ENCODE peak calls at places on chromosomes 3 and 15, in five cellular contexts. One of them, this sample, is unnamed. For H3K27me3, the result is how much of the 10 kb centered on the place peaks cover.

GRCh38 chr3:187900961-187901755 is 155.9 kb upstream of the BCL6 start:
- DNase-seq in cardiac muscle cell: no peak
- DNase-seq in body of pancreas: no peak
- DNase-seq in RWPE2: no peak
- DNase-seq in CD4-positive, CD25-positive, alpha-beta regulatory T cell: no peak
- DNase-seq in this sample: no peak

GRCh38 chr3:178505832-178506231 is 30.4 kb upstream of the KCNMB2 start:
- DNase-seq in CD4-positive, CD25-positive, alpha-beta regulatory T cell: no peak
- DNase-seq in body of pancreas: no peak
- DNase-seq in cardiac muscle cell: no peak
- DNase-seq in RWPE2: no peak
- DNase-seq in this sample: no peak

GRCh38 chr3:9769012-9769411 is 735 bp downstream of the CAMK1 start:
- DNase-seq in CD4-positive, CD25-positive, alpha-beta regulatory T cell: no peak
- DNase-seq in body of pancreas: no peak
- DNase-seq in cardiac muscle cell: no peak
- DNase-seq in RWPE2: no peak
- DNase-seq in this sample: no peak

GRCh38 chr3:69288161-69288895 is 97.6 kb downstream of the FRMD4B start:
- DNase-seq in CD4-positive, CD25-positive, alpha-beta regulatory T cell: no peak
- DNase-seq in RWPE2: no peak
- DNase-seq in cardiac muscle cell: peak
- DNase-seq in body of pancreas: no peak
- DNase-seq in this sample: no peak

GRCh38 chr3:37700849-37701248 is 160.8 kb upstream of the CTDSPL start:
- DNase-seq in CD4-positive, CD25-positive, alpha-beta regulatory T cell: no peak
- DNase-seq in cardiac muscle cell: peak
- DNase-seq in RWPE2: no peak
- DNase-seq in body of pancreas: no peak
- DNase-seq in this sample: no peak

GRCh38 chr3:196686436-196686835 is 25.6 kb downstream of the CEP19 start:
- DNase-seq in RWPE2: no peak
- DNase-seq in cardiac muscle cell: no peak
- DNase-seq in body of pancreas: no peak
- DNase-seq in CD4-positive, CD25-positive, alpha-beta regulatory T cell: no peak
- DNase-seq in this sample: no peak

GRCh38 chr3:17014734-17015133 is 130.0 kb downstream of the PLCL2 start:
- DNase-seq in CD4-positive, CD25-positive, alpha-beta regulatory T cell: no peak
- DNase-seq in body of pancreas: no peak
- DNase-seq in RWPE2: no peak
- DNase-seq in cardiac muscle cell: no peak
- DNase-seq in this sample: no peak

GRCh38 chr3:10758304-10759037 is 57.6 kb upstream of the SLC6A11 start:
- DNase-seq in cardiac muscle cell: peak
- DNase-seq in body of pancreas: peak
- DNase-seq in RWPE2: peak
- DNase-seq in CD4-positive, CD25-positive, alpha-beta regulatory T cell: peak
- DNase-seq in this sample: peak

GRCh38 chr3:143137637-143138036 is 18.1 kb downstream of the CHST2 start:
- DNase-seq in cardiac muscle cell: no peak
- DNase-seq in RWPE2: no peak
- DNase-seq in body of pancreas: no peak
- DNase-seq in CD4-positive, CD25-positive, alpha-beta regulatory T cell: no peak
- DNase-seq in this sample: no peak

GRCh38 chr3:56342475-56342874 is 125.8 kb downstream of the ERC2 start:
- DNase-seq in RWPE2: no peak
- DNase-seq in body of pancreas: no peak
- DNase-seq in cardiac muscle cell: no peak
- DNase-seq in CD4-positive, CD25-positive, alpha-beta regulatory T cell: no peak
- DNase-seq in this sample: no peak

GRCh38 chr15:45618813-45619212 is 16.0 kb upstream of the SQOR start:
- DNase-seq in CD4-positive, CD25-positive, alpha-beta regulatory T cell: no peak
- DNase-seq in cardiac muscle cell: no peak
- DNase-seq in RWPE2: no peak
- DNase-seq in body of pancreas: no peak
- DNase-seq in this sample: no peak

GRCh38 chr3:105791919-105792786 is 76.7 kb downstream of the CBLB start:
- DNase-seq in body of pancreas: peak
- DNase-seq in cardiac muscle cell: no peak
- DNase-seq in CD4-positive, CD25-positive, alpha-beta regulatory T cell: no peak
- DNase-seq in RWPE2: no peak
- DNase-seq in this sample: no peak

GRCh38 chr15:98760112-98760826 is 111.9 kb downstream of the IGF1R start:
- DNase-seq in cardiac muscle cell: no peak
- DNase-seq in body of pancreas: peak
- DNase-seq in CD4-positive, CD25-positive, alpha-beta regulatory T cell: no peak
- DNase-seq in RWPE2: peak
- DNase-seq in this sample: no peak

GRCh38 chr3:146640955-146641867 is 36.1 kb upstream of the PLSCR5 start:
- DNase-seq in RWPE2: no peak
- DNase-seq in CD4-positive, CD25-positive, alpha-beta regulatory T cell: no peak
- DNase-seq in cardiac muscle cell: peak
- DNase-seq in body of pancreas: no peak
- DNase-seq in this sample: no peak

GRCh38 chr3:175009294-175009693 is 150.2 kb downstream of the NAALADL2 start:
- DNase-seq in cardiac muscle cell: no peak
- DNase-seq in CD4-positive, CD25-positive, alpha-beta regulatory T cell: no peak
- DNase-seq in RWPE2: no peak
- DNase-seq in body of pancreas: no peak
- DNase-seq in this sample: no peak

GRCh38 chr15:34252545-34252944 is 27.7 kb downstream of the EMC4 start:
- DNase-seq in body of pancreas: no peak
- DNase-seq in cardiac muscle cell: no peak
- DNase-seq in RWPE2: no peak
- DNase-seq in CD4-positive, CD25-positive, alpha-beta regulatory T cell: no peak
- DNase-seq in this sample: no peak

GRCh38 chr3:157101470-157101869 is 58.5 kb downstream of the CCNL1 start:
- DNase-seq in RWPE2: no peak
- DNase-seq in cardiac muscle cell: no peak
- DNase-seq in CD4-positive, CD25-positive, alpha-beta regulatory T cell: no peak
- DNase-seq in body of pancreas: no peak
- DNase-seq in this sample: no peak

GRCh38 chr3:5520237-5520636 is 332.7 kb downstream of the EDEM1 start:
- DNase-seq in body of pancreas: no peak
- DNase-seq in cardiac muscle cell: no peak
- DNase-seq in CD4-positive, CD25-positive, alpha-beta regulatory T cell: no peak
- DNase-seq in RWPE2: no peak
- DNase-seq in this sample: no peak

GRCh38 chr15:25186411-25186810 is 231.6 kb downstream of the SNRPN start:
- DNase-seq in cardiac muscle cell: no peak
- DNase-seq in CD4-positive, CD25-positive, alpha-beta regulatory T cell: no peak
- DNase-seq in body of pancreas: no peak
- DNase-seq in RWPE2: peak
- DNase-seq in this sample: no peak

GRCh38 chr3:94063497-94064119 is 747 bp downstream of the NSUN3 start:
- DNase-seq in CD4-positive, CD25-positive, alpha-beta regulatory T cell: no peak
- DNase-seq in RWPE2: no peak
- DNase-seq in body of pancreas: no peak
- DNase-seq in cardiac muscle cell: no peak
- DNase-seq in this sample: no peak

GRCh38 chr3:58388550-58389061 is 45.0 kb downstream of the PDHB start:
- DNase-seq in CD4-positive, CD25-positive, alpha-beta regulatory T cell: no peak
- DNase-seq in cardiac muscle cell: peak
- DNase-seq in body of pancreas: no peak
- DNase-seq in RWPE2: no peak
- DNase-seq in this sample: no peak

GRCh38 chr3:52694528-52695189 is 8.8 kb downstream of the GNL3 start:
- DNase-seq in body of pancreas: no peak
- DNase-seq in RWPE2: no peak
- DNase-seq in CD4-positive, CD25-positive, alpha-beta regulatory T cell: no peak
- DNase-seq in cardiac muscle cell: no peak
- DNase-seq in this sample: no peak

GRCh38 chr3:123421353-123422174 is 27.3 kb downstream of the ADCY5 start:
- DNase-seq in RWPE2: no peak
- DNase-seq in body of pancreas: peak
- DNase-seq in cardiac muscle cell: no peak
- DNase-seq in CD4-positive, CD25-positive, alpha-beta regulatory T cell: no peak
- DNase-seq in this sample: no peak

GRCh38 chr3:58028902-58029301 is 20.7 kb downstream of the FLNB start:
- DNase-seq in CD4-positive, CD25-positive, alpha-beta regulatory T cell: no peak
- DNase-seq in body of pancreas: no peak
- DNase-seq in cardiac muscle cell: no peak
- DNase-seq in RWPE2: no peak
- DNase-seq in this sample: no peak

GRCh38 chr15:63504979-63505841 is 817 bp downstream of the USP3 start:
- DNase-seq in RWPE2: no peak
- DNase-seq in CD4-positive, CD25-positive, alpha-beta regulatory T cell: peak
- DNase-seq in cardiac muscle cell: peak
- DNase-seq in body of pancreas: peak
- DNase-seq in this sample: peak

DNA sequence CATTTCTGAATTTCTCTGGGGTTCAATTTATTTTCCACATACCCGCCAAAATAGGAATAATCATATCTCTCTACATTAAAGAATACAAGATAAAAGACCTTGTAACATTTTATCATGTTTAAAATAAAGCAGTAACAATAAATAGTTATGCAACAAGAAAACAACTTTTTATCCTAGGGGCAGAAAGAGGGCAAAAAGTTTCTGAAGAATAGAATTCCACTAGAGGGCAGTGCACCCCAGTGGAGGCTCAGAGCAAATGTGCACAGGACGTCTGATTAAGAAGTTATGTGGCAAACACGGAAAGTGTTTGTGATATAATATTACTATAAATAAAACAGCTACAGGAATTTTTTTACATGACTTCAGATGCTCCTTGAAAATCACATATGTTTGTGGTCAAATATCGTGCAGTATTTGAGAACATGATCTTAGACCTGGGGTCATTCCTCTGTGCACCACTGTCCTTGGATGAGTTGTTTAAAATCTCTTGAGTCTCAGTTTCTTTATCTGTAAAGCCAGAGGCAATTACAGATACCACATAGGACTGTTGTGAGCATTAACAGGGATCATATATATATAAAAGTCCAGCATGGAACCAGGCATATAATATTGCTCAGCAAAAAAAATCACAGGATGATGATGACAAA is 13.2 kb upstream of the PIK3R4 start:
- DNase-seq in cardiac muscle cell: peak
- DNase-seq in body of pancreas: peak
- DNase-seq in RWPE2: no peak
- DNase-seq in CD4-positive, CD25-positive, alpha-beta regulatory T cell: peak
- DNase-seq in this sample: peak
- H3K4me3 ChIP-seq in cardiac muscle cell: no peak
- H3K4me3 ChIP-seq in body of pancreas: no peak
- H3K4me3 ChIP-seq in RWPE2: no peak
- H3K4me3 ChIP-seq in CD4-positive, CD25-positive, alpha-beta regulatory T cell: no peak
- H3K4me3 ChIP-seq in this sample: no peak

DNA sequence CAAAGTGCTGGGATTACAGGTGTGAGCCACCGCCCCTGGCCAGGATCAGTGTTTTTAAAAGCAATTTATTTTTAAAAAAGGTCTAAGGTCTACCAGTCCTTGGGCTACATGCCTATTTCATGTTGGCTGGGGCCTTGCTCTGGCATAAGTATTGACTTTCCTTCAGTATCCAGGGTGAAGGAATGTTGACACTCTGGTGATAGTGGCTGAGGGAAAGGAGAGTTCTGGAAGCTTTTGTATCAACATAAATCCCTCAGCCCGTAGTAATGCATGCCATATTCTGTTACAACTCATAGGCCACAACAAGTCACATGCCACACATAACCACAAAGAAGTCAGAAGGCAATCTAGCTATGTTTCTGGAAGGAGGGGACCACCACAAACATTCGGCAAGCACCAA is 273.9 kb downstream of the ROBO2 start:
- DNase-seq in cardiac muscle cell: no peak
- DNase-seq in RWPE2: no peak
- DNase-seq in body of pancreas: peak
- DNase-seq in CD4-positive, CD25-positive, alpha-beta regulatory T cell: no peak
- DNase-seq in this sample: no peak
- H3K27me3 ChIP-seq in cardiac muscle cell: under half
- H3K27me3 ChIP-seq in RWPE2: under half
- H3K27me3 ChIP-seq in body of pancreas: under half
- H3K27me3 ChIP-seq in CD4-positive, CD25-positive, alpha-beta regulatory T cell: under half
- H3K27me3 ChIP-seq in this sample: under half

GRCh38 chr15:85999658-86000057 is 80.0 kb upstream of the AGBL1 start:
- DNase-seq in RWPE2: no peak
- DNase-seq in CD4-positive, CD25-positive, alpha-beta regulatory T cell: no peak
- DNase-seq in body of pancreas: no peak
- DNase-seq in cardiac muscle cell: no peak
- DNase-seq in this sample: no peak

GRCh38 chr15:86002444-86002843 is 77.2 kb upstream of the AGBL1 start:
- DNase-seq in RWPE2: no peak
- DNase-seq in cardiac muscle cell: no peak
- DNase-seq in body of pancreas: no peak
- DNase-seq in CD4-positive, CD25-positive, alpha-beta regulatory T cell: no peak
- DNase-seq in this sample: no peak

GRCh38 chr15:86001200-86001599 is 78.5 kb upstream of the AGBL1 start:
- DNase-seq in CD4-positive, CD25-positive, alpha-beta regulatory T cell: no peak
- DNase-seq in body of pancreas: no peak
- DNase-seq in RWPE2: no peak
- DNase-seq in cardiac muscle cell: no peak
- DNase-seq in this sample: no peak

GRCh38 chr15:85993116-85993515 is 86.6 kb upstream of the AGBL1 start:
- DNase-seq in cardiac muscle cell: no peak
- DNase-seq in RWPE2: no peak
- DNase-seq in body of pancreas: no peak
- DNase-seq in CD4-positive, CD25-positive, alpha-beta regulatory T cell: no peak
- DNase-seq in this sample: no peak

DNA sequence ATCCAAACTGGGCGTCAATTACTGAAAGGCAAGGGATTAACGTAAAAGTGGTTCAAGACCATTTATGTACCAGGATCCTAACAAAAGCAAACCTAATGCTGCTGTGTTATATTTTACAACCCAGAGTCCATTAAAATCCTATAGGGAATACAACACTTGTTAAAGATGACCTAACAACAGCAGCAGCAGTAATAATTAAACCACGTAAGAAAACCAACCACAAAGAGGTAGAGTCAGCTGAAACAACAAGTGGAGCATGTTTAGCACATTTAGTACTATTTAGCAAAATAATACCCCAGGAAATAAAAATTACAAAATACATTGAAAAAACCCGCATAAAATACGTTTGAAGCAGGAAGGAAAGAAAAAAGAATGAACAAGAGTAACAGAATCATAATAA is 82.1 kb upstream of the AGBL1 start:
- DNase-seq in RWPE2: no peak
- DNase-seq in CD4-positive, CD25-positive, alpha-beta regulatory T cell: no peak
- DNase-seq in body of pancreas: no peak
- DNase-seq in cardiac muscle cell: no peak
- DNase-seq in this sample: no peak
- H3K4me3 ChIP-seq in RWPE2: no peak
- H3K4me3 ChIP-seq in CD4-positive, CD25-positive, alpha-beta regulatory T cell: no peak
- H3K4me3 ChIP-seq in body of pancreas: no peak
- H3K4me3 ChIP-seq in cardiac muscle cell: no peak
- H3K4me3 ChIP-seq in this sample: no peak

DNA sequence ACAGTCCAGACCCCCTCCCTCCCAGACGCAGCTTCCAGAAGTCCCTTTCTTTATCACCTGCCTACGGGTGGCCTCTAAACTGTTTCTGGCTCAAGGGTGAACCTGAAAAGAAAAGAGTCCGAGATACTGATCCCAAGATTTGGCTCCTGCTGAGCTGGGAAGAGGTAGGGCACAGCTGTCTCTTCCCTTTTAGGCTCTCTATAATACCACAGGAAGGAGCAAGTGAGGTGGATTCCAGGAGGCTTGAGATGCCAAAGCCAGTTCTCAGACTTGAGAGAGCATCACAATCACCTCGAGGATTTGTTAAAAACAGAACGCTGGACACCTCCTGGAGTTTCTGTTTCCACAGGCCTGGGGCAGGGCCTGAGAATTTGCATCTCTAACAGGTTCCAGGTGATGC is 12.3 kb downstream of the ST8SIA2 start:
- DNase-seq in cardiac muscle cell: no peak
- DNase-seq in CD4-positive, CD25-positive, alpha-beta regulatory T cell: no peak
- DNase-seq in body of pancreas: no peak
- DNase-seq in RWPE2: no peak
- DNase-seq in this sample: no peak
- H3K27me3 ChIP-seq in cardiac muscle cell: under half
- H3K27me3 ChIP-seq in CD4-positive, CD25-positive, alpha-beta regulatory T cell: under half
- H3K27me3 ChIP-seq in body of pancreas: under half
- H3K27me3 ChIP-seq in RWPE2: under half
- H3K27me3 ChIP-seq in this sample: under half

GRCh38 chr15:67267440-67267839 is 12.9 kb downstream of the IQCH start:
- DNase-seq in cardiac muscle cell: no peak
- DNase-seq in body of pancreas: no peak
- DNase-seq in CD4-positive, CD25-positive, alpha-beta regulatory T cell: no peak
- DNase-seq in RWPE2: no peak
- DNase-seq in this sample: no peak
- H3K4me3 ChIP-seq in cardiac muscle cell: no peak
- H3K4me3 ChIP-seq in body of pancreas: no peak
- H3K4me3 ChIP-seq in CD4-positive, CD25-positive, alpha-beta regulatory T cell: no peak
- H3K4me3 ChIP-seq in RWPE2: no peak
- H3K4me3 ChIP-seq in this sample: no peak